ENCODE peak calls at places on chromosomes 7 and 10, in seven cellular contexts. H is GM04503, O is H54, X is lung, G is COR-L47, N is brain microvascular endothelial cell, J is fibroblast of mammary gland. R is an unnamed sample.

GRCh38 chr7:2639994-2640830 is 8.4 kb downstream of the TTYH3 start:
- DNase-seq in H (no peak), O (no peak), X (no peak), G (peak), N (no peak), J (no peak), R (no peak)

GRCh38 chr10:61842755-61843497 is 58.6 kb upstream of the ARID5B start:
- DNase-seq in H (peak), O (peak), X (no peak), G (no peak), N (peak), J (peak), R (no peak)

GRCh38 chr10:132860527-132860926 is 74.6 kb upstream of the NKX6-2 start:
- DNase-seq in H (no peak), O (no peak), X (no peak), G (no peak), N (no peak), J (no peak), R (no peak)

GRCh38 chr10:112389147-112389822 is 15.4 kb downstream of the ACSL5 start:
- DNase-seq in H (no peak), O (peak), X (peak), G (no peak), N (peak), J (peak), R (no peak)

GRCh38 chr10:90621577-90621976 is 236.3 kb downstream of the HTR7 start:
- DNase-seq in H (no peak), O (no peak), X (no peak), G (no peak), N (peak), J (peak), R (no peak)

GRCh38 chr10:69335613-69336012 is 57.3 kb downstream of the HK1 start:
- DNase-seq in H (no peak), O (no peak), X (no peak), G (no peak), N (no peak), J (no peak), R (no peak)

GRCh38 chr10:67884842-67885680 is 605 bp downstream of the SIRT1 start:
- DNase-seq in H (no peak), O (peak), X (peak), G (peak), N (peak), J (peak), R (no peak)

GRCh38 chr7:100591596-100591995 is 5.5 kb downstream of the FBXO24 start:
- DNase-seq in H (no peak), O (no peak), X (no peak), G (no peak), N (no peak), J (no peak), R (no peak)

GRCh38 chr7:74013539-74014272 is 14.3 kb upstream of the ELN start:
- DNase-seq in H (no peak), O (no peak), X (no peak), G (no peak), N (no peak), J (no peak), R (no peak)